ENCODE peak calls at places on chromosomes 4 and X, in six cellular contexts. E is lower leg skin, O is tibial nerve, G is spleen, X is K562, J is GM12891. P is an unnamed sample.

GRCh38 chr4:10403633-10404445 is 53.4 kb downstream of the ZNF518B start:
- DNase-seq in J (no peak), O (peak), E (no peak), G (no peak), X (peak), P (no peak)

GRCh38 chrX:17412692-17413091 is 37.7 kb downstream of the NHS start:
- DNase-seq in X (no peak), O (no peak), G (no peak), J (no peak), E (no peak), P (no peak)

GRCh38 chr4:113952452-113953029 is 26.9 kb downstream of the ARSJ start:
- DNase-seq in E (no peak), G (no peak), O (peak), J (peak), X (peak), P (no peak)

GRCh38 chrX:102063445-102064074 is 61.9 kb upstream of the TCEAL2 start:
- DNase-seq in E (no peak), X (no peak), O (no peak), G (no peak), J (no peak), P (no peak)

GRCh38 chr4:98446499-98447375 is 185.6 kb downstream of the RAP1GDS1 start:
- DNase-seq in J (no peak), G (peak), E (no peak), O (no peak), X (no peak), P (peak)

GRCh38 chrX:139844884-139845283 is 88.0 kb downstream of the ATP11C start:
- DNase-seq in E (no peak), G (no peak), J (no peak), O (no peak), X (no peak), P (no peak)

GRCh38 chr4:106698621-106699195 is 330.1 kb upstream of the GIMD1 start:
- DNase-seq in G (no peak), O (no peak), X (no peak), J (no peak), E (no peak), P (no peak)

GRCh38 chr4:84852081-84852480 is 114.4 kb downstream of the WDFY3 start:
- DNase-seq in J (no peak), G (no peak), X (no peak), O (no peak), E (no peak), P (no peak)

GRCh38 chr4:83629945-83630684 is 94.2 kb downstream of the GPAT3 start:
- DNase-seq in X (peak), G (no peak), E (peak), O (peak), J (no peak), P (no peak)

GRCh38 chrX:2536974-2537373 is 36.2 kb upstream of the DHRSX start:
- DNase-seq in O (peak), J (no peak), E (no peak), G (no peak), X (no peak), P (no peak)

GRCh38 chrX:21384178-21384577 is 10.0 kb downstream of the CNKSR2 start:
- DNase-seq in E (no peak), J (no peak), X (no peak), O (no peak), G (no peak), P (no peak)

GRCh38 chr4:35934370-35934981 is 309.8 kb downstream of the ARAP2 start:
- DNase-seq in G (no peak), J (no peak), O (no peak), X (peak), E (no peak), P (no peak)

GRCh38 chrX:20252392-20253231 is 14.1 kb downstream of the RPS6KA3 start:
- DNase-seq in J (no peak), G (peak), E (peak), O (peak), X (peak), P (no peak)

GRCh38 chr4:107379054-107379869 is 340.8 kb downstream of the PAPSS1 start:
- DNase-seq in X (no peak), J (no peak), O (no peak), E (no peak), G (no peak), P (no peak)

GRCh38 chr4:36280555-36280954 is 861 bp upstream of the DTHD1 start:
- DNase-seq in O (no peak), G (no peak), E (no peak), J (no peak), X (no peak), P (no peak)

GRCh38 chr4:187209921-187210613 is 486.4 kb upstream of the FAT1 start:
- DNase-seq in E (no peak), O (no peak), X (no peak), G (no peak), J (no peak), P (no peak)

GRCh38 chrX:30957753-30958152 is 68.7 kb upstream of the TAB3 start:
- DNase-seq in X (no peak), O (no peak), J (no peak), G (no peak), E (peak), P (peak)

GRCh38 chr4:19455850-19456602 is 795.7 kb upstream of the SLIT2 start:
- DNase-seq in G (no peak), X (no peak), O (no peak), E (no peak), J (no peak), P (no peak)

GRCh38 chrX:85026170-85026569 is 22.5 kb downstream of the APOOL start:
- DNase-seq in G (no peak), J (no peak), E (no peak), O (no peak), X (no peak), P (no peak)

GRCh38 chr4:141853091-141853734 is 216.8 kb downstream of the IL15 start:
- DNase-seq in J (no peak), X (no peak), O (no peak), G (no peak), E (peak), P (no peak)

GRCh38 chr4:72525938-72526337 is 43.1 kb downstream of the ADAMTS3 start:
- DNase-seq in G (peak), J (no peak), X (no peak), O (no peak), E (no peak), P (no peak)

GRCh38 chr4:95511477-95511876 is 37.3 kb downstream of the UNC5C start:
- DNase-seq in J (no peak), G (no peak), E (no peak), X (no peak), O (no peak), P (no peak)

GRCh38 chr4:75107703-75108612 is 175.0 kb downstream of the PARM1 start:
- DNase-seq in G (no peak), E (no peak), J (no peak), X (no peak), O (no peak), P (no peak)

GRCh38 chrX:44428989-44429627 is 85.6 kb upstream of the EFHC2 start:
- DNase-seq in O (no peak), E (no peak), J (no peak), X (no peak), G (no peak), P (no peak)

GRCh38 chrX:26146024-26146423 is 7.9 kb downstream of the MAGEB18 start:
- DNase-seq in G (no peak), E (no peak), J (no peak), X (no peak), O (no peak), P (no peak)

GRCh38 chrX:115582035-115582870 is 21.3 kb downstream of the PLS3 start:
- DNase-seq in X (no peak), O (no peak), E (no peak), J (no peak), G (no peak), P (no peak)

GRCh38 chr4:151736367-151736766 is 24.4 kb downstream of the GATB start:
- DNase-seq in J (no peak), O (no peak), E (no peak), X (no peak), G (no peak), P (no peak)

GRCh38 chr4:61011051-61011450 is 189.1 kb upstream of the ADGRL3 start:
- DNase-seq in X (no peak), E (no peak), O (no peak), J (no peak), G (no peak), P (no peak)

GRCh38 chrX:138890491-138890890 is 179.0 kb upstream of the FGF13 start:
- DNase-seq in E (no peak), X (no peak), J (no peak), G (no peak), O (no peak), P (no peak)

GRCh38 chr4:184845367-184846011 is 19.7 kb upstream of the ACSL1 start:
- DNase-seq in G (no peak), X (no peak), J (no peak), O (no peak), E (no peak), P (no peak)

GRCh38 chr4:118345813-118346212 is 7.0 kb downstream of the PRSS12 start:
- DNase-seq in O (no peak), X (no peak), G (no peak), E (no peak), J (no peak), P (no peak)

GRCh38 chrX:141760761-141761160 is 62.2 kb upstream of the SPANXD start:
- DNase-seq in J (no peak), E (no peak), G (no peak), X (no peak), O (no peak), P (peak)

GRCh38 chrX:120549483-120550452 is 11.0 kb downstream of the CUL4B start:
- DNase-seq in E (no peak), O (no peak), G (no peak), X (peak), J (no peak), P (no peak)

GRCh38 chrX:103513067-103513466 is 6.2 kb downstream of the RAB40A start:
- DNase-seq in G (no peak), E (no peak), X (no peak), J (no peak), O (no peak), P (no peak)

GRCh38 chrX:153606503-153606902 is 7.6 kb upstream of the CCNQ start:
- DNase-seq in G (peak), E (no peak), O (no peak), X (no peak), J (no peak), P (no peak)

GRCh38 chrX:96474357-96475125 is 210.1 kb upstream of the DIAPH2 start:
- DNase-seq in J (no peak), O (no peak), E (no peak), X (no peak), G (no peak), P (no peak)

GRCh38 chrX:149491812-149492211 is 13.3 kb downstream of the IDS start:
- DNase-seq in X (no peak), O (no peak), E (no peak), G (no peak), J (no peak), P (no peak)

GRCh38 chr4:165947019-165947418 is 74.0 kb downstream of the TLL1 start:
- DNase-seq in J (no peak), G (no peak), E (no peak), O (no peak), X (no peak), P (no peak)

GRCh38 chr4:8244931-8245460 is 24.6 kb upstream of the HTRA3 start:
- DNase-seq in E (no peak), J (no peak), X (no peak), G (no peak), O (no peak), P (no peak)

GRCh38 chrX:128676651-128677050 is 624.4 kb upstream of the ACTRT1 start:
- DNase-seq in J (no peak), O (no peak), X (no peak), E (no peak), G (no peak), P (no peak)
- TF ChIP-seq POLR2A in J (no peak), O (no peak), X (no peak), E (no peak), G (no peak), P (no peak)

GRCh38 chr4:38132843-38133662 is 172.9 kb downstream of the PTTG2 start:
- DNase-seq in E (no peak), X (no peak), O (no peak), G (no peak), J (no peak), P (no peak)

GRCh38 chr4:38132140-38132673 is 172.0 kb downstream of the PTTG2 start:
- DNase-seq in O (peak), G (no peak), X (no peak), J (peak), E (peak), P (no peak)

GRCh38 chr4:38129452-38129830 is 169.2 kb downstream of the PTTG2 start:
- DNase-seq in O (no peak), J (no peak), X (no peak), G (no peak), E (no peak), P (no peak)

GRCh38 chr4:38130884-38131283 is 170.7 kb downstream of the PTTG2 start:
- DNase-seq in E (no peak), G (no peak), X (no peak), O (no peak), J (no peak), P (no peak)

DNA sequence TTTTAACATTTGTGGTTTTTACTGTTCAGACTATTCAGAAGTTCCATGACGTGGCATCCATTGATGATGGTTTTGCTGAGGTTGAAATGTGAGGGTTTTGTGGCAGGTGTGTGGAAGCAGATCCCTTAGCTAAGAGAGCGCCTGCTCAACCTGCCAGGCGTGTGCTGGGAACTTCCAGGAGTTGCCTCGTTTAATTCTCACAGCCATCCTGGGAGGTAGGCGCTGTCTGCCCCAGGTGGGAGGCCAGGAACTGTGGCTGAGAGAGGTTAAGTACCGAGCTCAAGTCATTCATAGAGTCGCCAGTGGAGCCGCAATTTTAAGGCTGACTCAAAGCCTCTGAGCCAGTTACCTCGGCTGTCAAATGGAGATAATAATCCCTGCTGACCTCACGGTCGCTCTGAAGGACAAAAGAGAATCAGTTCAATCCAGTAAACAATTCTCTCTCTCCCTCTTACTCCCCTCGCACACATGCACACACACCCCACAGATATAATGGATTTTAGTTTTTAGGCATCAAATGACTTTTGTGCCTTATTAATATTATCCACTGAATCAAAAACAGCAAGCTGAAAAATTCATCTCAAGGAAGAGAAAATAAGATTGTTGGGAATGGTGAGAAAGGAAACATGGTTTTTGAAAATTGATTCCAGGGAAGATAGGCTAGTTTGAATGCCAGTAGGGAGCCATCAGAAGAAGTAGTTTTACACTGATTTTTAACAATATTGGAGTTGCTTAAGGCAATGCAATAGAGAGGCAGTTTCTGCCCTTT is 171.4 kb downstream of the PTTG2 start:
- DNase-seq in X (no peak), J (no peak), G (no peak), O (peak), E (no peak), P (no peak)
- TF ChIP-seq POLR2A in X (no peak), J (no peak), G (no peak), O (no peak), E (no peak), P (no peak)

DNA sequence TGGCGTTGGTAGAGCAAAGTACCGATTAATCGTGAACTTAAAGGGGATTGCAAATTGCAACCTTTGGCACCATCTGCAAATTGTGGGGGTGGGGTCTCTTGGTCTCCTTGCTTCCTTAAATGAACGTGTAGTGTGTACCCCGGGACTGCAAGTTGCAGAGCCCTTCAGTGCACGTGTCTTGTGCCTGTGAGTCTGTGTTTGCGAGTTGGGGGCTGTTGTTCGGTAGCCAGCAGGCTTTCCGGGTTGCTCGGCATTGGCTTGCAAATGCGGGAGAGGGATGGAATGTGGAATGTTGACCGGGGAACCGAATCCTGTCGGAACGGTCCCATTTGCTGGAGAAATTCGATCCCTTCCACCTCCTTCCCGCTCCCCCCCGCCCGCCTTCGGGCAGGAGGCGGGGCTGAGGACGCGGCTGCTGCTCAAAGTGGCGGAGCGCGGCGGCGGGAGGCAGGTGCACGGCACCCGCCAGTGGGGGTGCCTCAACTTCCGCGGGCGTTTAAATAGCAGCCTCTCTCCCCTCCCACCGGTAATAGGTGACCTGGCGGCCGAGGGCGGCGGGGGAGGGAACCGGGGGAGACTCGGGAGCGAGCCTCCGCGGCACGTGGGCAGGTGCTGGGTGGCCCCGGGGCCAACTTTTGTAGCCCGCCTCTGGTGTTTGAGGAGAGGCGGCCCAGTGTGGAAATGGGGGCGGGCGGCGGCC is 1.5 kb downstream of the JADE1 start:
- DNase-seq in J (peak), E (peak), X (peak), O (peak), G (peak), P (peak)
- TF ChIP-seq POLR2A in J (peak), E (no peak), X (peak), O (peak), G (peak), P (peak)

GRCh38 chr4:90211174-90211573 is 84.0 kb downstream of the CCSER1 start:
- DNase-seq in J (no peak), X (no peak), O (no peak), E (no peak), G (no peak), P (no peak)
- TF ChIP-seq POLR2A in J (no peak), X (no peak), O (no peak), E (no peak), G (no peak), P (no peak)

P was measured in H54.